ENCODE peak calls at places on chromosomes 12 and 14, in seven cellular contexts. One of them, this sample, is unnamed.

GRCh38 chr12:84718901-84719300 is 193.7 kb downstream of the SLC6A15 start:
- DNase-seq in K562: no peak
- DNase-seq in ovary: no peak
- DNase-seq in hepatocyte: no peak
- DNase-seq in heart left ventricle: no peak
- DNase-seq in upper lobe of right lung: no peak
- DNase-seq in pancreas: no peak
- DNase-seq in this sample: no peak

GRCh38 chr12:23813206-23813605 is 136.3 kb downstream of the SOX5 start:
- DNase-seq in K562: peak; percentile 15
- DNase-seq in ovary: no peak
- DNase-seq in hepatocyte: no peak
- DNase-seq in heart left ventricle: no peak
- DNase-seq in upper lobe of right lung: no peak
- DNase-seq in pancreas: no peak
- DNase-seq in this sample: no peak

GRCh38 chr12:132537836-132538235 is 47.9 kb downstream of the FBRSL1 start:
- DNase-seq in K562: no peak
- DNase-seq in ovary: no peak
- DNase-seq in hepatocyte: no peak
- DNase-seq in heart left ventricle: no peak
- DNase-seq in upper lobe of right lung: no peak
- DNase-seq in pancreas: no peak
- DNase-seq in this sample: no peak

GRCh38 chr14:55704654-55705053 is 124.6 kb downstream of the KTN1 start:
- DNase-seq in K562: no peak
- DNase-seq in ovary: no peak
- DNase-seq in hepatocyte: no peak
- DNase-seq in heart left ventricle: no peak
- DNase-seq in upper lobe of right lung: no peak
- DNase-seq in pancreas: no peak
- DNase-seq in this sample: no peak

GRCh38 chr12:98503343-98503592 is 12.1 kb upstream of the TMPO start:
- DNase-seq in K562: peak; percentile 71
- DNase-seq in ovary: peak; percentile 92
- DNase-seq in hepatocyte: peak; percentile 94
- DNase-seq in heart left ventricle: peak; percentile 89
- DNase-seq in upper lobe of right lung: peak; percentile 91
- DNase-seq in pancreas: peak; percentile 90
- DNase-seq in this sample: peak; percentile 89

GRCh38 chr12:65756956-65757511 is 67.2 kb upstream of the HMGA2 start:
- DNase-seq in K562: no peak
- DNase-seq in ovary: no peak
- DNase-seq in hepatocyte: peak; percentile 20
- DNase-seq in heart left ventricle: no peak
- DNase-seq in upper lobe of right lung: no peak
- DNase-seq in pancreas: no peak
- DNase-seq in this sample: no peak

GRCh38 chr14:25032092-25032784 is 17.7 kb downstream of the STXBP6 start:
- DNase-seq in K562: peak; percentile 7
- DNase-seq in ovary: no peak
- DNase-seq in hepatocyte: no peak
- DNase-seq in heart left ventricle: no peak
- DNase-seq in upper lobe of right lung: no peak
- DNase-seq in pancreas: no peak
- DNase-seq in this sample: no peak

GRCh38 chr12:76085159-76085868 is 829 bp upstream of the NAP1L1 start:
- DNase-seq in K562: no peak
- DNase-seq in ovary: no peak
- DNase-seq in hepatocyte: peak; percentile 31
- DNase-seq in heart left ventricle: no peak
- DNase-seq in upper lobe of right lung: no peak
- DNase-seq in pancreas: no peak
- DNase-seq in this sample: no peak

GRCh38 chr12:62861586-62861985 is 73.4 kb downstream of the PPM1H start:
- DNase-seq in K562: no peak
- DNase-seq in ovary: no peak
- DNase-seq in hepatocyte: no peak
- DNase-seq in heart left ventricle: no peak
- DNase-seq in upper lobe of right lung: no peak
- DNase-seq in pancreas: no peak
- DNase-seq in this sample: no peak
- H3K4me3 ChIP-seq in K562: no peak overlapping the region
- H3K4me3 ChIP-seq in ovary: no peak overlapping the region
- H3K4me3 ChIP-seq in hepatocyte: no peak overlapping the region
- H3K4me3 ChIP-seq in heart left ventricle: no peak overlapping the region
- H3K4me3 ChIP-seq in upper lobe of right lung: no peak overlapping the region
- H3K4me3 ChIP-seq in pancreas: no peak overlapping the region
- H3K4me3 ChIP-seq in this sample: no peak overlapping the region

DNA sequence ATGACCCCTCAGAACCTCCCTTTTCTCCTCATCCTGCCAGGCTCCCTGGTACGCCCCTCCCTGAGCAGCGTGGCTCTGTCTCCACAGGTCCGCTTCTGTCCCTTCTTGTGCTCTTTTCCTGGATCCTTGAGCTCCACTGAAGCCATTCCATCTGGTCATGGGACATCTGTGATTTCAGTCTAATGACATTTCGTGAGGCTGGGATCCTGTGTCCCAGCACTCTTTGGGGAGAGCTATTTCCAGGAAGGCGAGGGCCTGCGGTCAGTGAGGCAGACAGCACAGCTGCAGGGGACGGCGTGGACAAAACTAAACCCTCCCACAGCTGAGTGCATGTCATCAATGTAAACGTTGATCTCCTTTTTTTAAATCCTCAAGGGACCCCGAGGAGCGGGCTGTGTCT is 127.6 kb downstream of the DACT1 start:
- DNase-seq in K562: no peak
- DNase-seq in ovary: no peak
- DNase-seq in hepatocyte: no peak
- DNase-seq in heart left ventricle: peak; percentile 68
- DNase-seq in upper lobe of right lung: no peak
- DNase-seq in pancreas: no peak
- DNase-seq in this sample: no peak
- H3K27ac ChIP-seq in K562: no peak overlapping the region
- H3K27ac ChIP-seq in ovary: no peak overlapping the region
- H3K27ac ChIP-seq in hepatocyte: peak overlapping the region; percentile 47
- H3K27ac ChIP-seq in heart left ventricle: peak overlapping the region; percentile 20
- H3K27ac ChIP-seq in upper lobe of right lung: no peak overlapping the region
- H3K27ac ChIP-seq in pancreas: no peak overlapping the region
- H3K27ac ChIP-seq in this sample: no peak overlapping the region

DNA sequence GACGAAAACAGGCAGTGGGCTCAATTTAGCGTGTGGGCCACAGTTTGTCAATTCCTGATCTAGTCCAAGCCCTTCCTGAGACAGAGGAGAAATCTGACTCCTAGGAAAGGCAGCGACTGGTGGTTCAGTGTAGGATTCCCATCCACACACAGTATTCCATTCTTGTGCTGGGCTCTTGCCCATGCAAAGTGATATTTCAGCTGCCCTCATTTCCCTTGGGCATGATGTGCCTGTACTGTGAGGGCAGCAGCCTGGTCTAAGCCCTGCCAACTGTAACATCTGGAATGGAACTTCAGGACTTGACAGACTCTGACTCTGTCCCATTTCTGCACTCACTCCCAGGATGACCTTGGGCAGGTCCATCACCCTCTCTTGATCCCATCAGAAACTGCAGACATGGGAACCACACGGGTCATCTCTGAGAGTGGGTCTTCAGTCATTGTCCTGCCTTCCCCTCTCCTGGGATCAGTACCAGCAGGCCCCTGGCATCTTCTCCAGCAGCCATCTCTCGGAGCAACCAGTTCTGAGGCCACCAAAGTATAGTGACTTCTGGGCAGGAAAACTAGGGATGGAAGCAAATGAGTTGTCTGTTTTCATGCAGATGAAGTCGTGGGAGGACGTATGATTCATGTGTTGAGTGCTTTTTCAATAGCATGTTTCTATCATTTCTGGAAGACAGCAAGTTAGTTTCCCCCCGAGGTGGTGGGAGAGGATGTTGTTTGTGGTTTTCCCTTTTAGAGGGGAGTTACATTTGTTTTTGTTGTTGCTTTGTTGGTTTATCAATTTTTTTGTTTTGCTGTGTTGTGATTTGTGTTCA is 54.2 kb upstream of the BCL2L14 start:
- DNase-seq in K562: no peak
- DNase-seq in ovary: no peak
- DNase-seq in hepatocyte: no peak
- DNase-seq in heart left ventricle: no peak
- DNase-seq in upper lobe of right lung: no peak
- DNase-seq in pancreas: no peak
- DNase-seq in this sample: no peak
- H3K4me3 ChIP-seq in K562: no peak overlapping the region
- H3K4me3 ChIP-seq in ovary: no peak overlapping the region
- H3K4me3 ChIP-seq in hepatocyte: no peak overlapping the region
- H3K4me3 ChIP-seq in heart left ventricle: no peak overlapping the region
- H3K4me3 ChIP-seq in upper lobe of right lung: no peak overlapping the region
- H3K4me3 ChIP-seq in pancreas: no peak overlapping the region
- H3K4me3 ChIP-seq in this sample: no peak overlapping the region

GRCh38 chr12:125065753-125066570 is 727 bp downstream of the AACS start:
- DNase-seq in K562: no peak
- DNase-seq in ovary: no peak
- DNase-seq in hepatocyte: no peak
- DNase-seq in heart left ventricle: no peak
- DNase-seq in upper lobe of right lung: no peak
- DNase-seq in pancreas: peak; percentile 65
- DNase-seq in this sample: no peak
- H3K27ac ChIP-seq in K562: no peak overlapping the region
- H3K27ac ChIP-seq in ovary: no peak overlapping the region
- H3K27ac ChIP-seq in hepatocyte: peak overlapping the region; percentile 77
- H3K27ac ChIP-seq in heart left ventricle: peak overlapping the region; percentile 76
- H3K27ac ChIP-seq in upper lobe of right lung: peak overlapping the region; percentile 26
- H3K27ac ChIP-seq in pancreas: peak overlapping the region; percentile 62
- H3K27ac ChIP-seq in this sample: no peak overlapping the region

DNA sequence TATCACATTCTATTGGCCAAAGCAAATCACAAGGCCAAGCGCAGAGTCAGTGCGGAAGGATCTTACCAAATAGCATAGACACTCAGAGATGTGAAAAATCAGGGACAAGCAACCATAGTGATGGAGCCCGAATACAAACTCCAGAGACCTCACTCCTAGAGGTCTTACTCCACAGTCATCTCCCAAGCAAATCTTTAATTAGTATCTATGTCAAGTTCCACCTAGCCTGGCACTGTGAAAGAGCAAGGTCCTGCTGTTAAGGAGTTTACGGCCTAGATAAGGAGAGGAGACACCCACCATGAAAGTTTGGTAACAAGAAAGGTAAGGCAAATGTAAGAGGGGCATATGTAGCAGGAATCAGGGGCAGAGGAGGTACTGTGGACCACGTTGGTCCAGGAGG is 7.4 kb upstream of the PLEKHG6 start:
- DNase-seq in K562: no peak
- DNase-seq in ovary: no peak
- DNase-seq in hepatocyte: no peak
- DNase-seq in heart left ventricle: no peak
- DNase-seq in upper lobe of right lung: no peak
- DNase-seq in pancreas: no peak
- DNase-seq in this sample: no peak
- H3K4me3 ChIP-seq in K562: no peak overlapping the region
- H3K4me3 ChIP-seq in ovary: no peak overlapping the region
- H3K4me3 ChIP-seq in hepatocyte: no peak overlapping the region
- H3K4me3 ChIP-seq in heart left ventricle: no peak overlapping the region
- H3K4me3 ChIP-seq in upper lobe of right lung: no peak overlapping the region
- H3K4me3 ChIP-seq in pancreas: no peak overlapping the region
- H3K4me3 ChIP-seq in this sample: no peak overlapping the region

GRCh38 chr14:64855732-64856527 is 23.8 kb downstream of the SPTB start:
- DNase-seq in K562: no peak
- DNase-seq in ovary: no peak
- DNase-seq in hepatocyte: no peak
- DNase-seq in heart left ventricle: peak; percentile 31
- DNase-seq in upper lobe of right lung: no peak
- DNase-seq in pancreas: no peak
- DNase-seq in this sample: no peak

GRCh38 chr14:64860039-64860438 is 19.7 kb downstream of the SPTB start:
- DNase-seq in K562: no peak
- DNase-seq in ovary: no peak
- DNase-seq in hepatocyte: no peak
- DNase-seq in heart left ventricle: no peak
- DNase-seq in upper lobe of right lung: no peak
- DNase-seq in pancreas: no peak
- DNase-seq in this sample: no peak

GRCh38 chr14:64861916-64862315 is 17.8 kb downstream of the SPTB start:
- DNase-seq in K562: no peak
- DNase-seq in ovary: no peak
- DNase-seq in hepatocyte: no peak
- DNase-seq in heart left ventricle: no peak
- DNase-seq in upper lobe of right lung: no peak
- DNase-seq in pancreas: no peak
- DNase-seq in this sample: no peak

GRCh38 chr14:64857979-64858740 is 21.5 kb downstream of the SPTB start:
- DNase-seq in K562: no peak
- DNase-seq in ovary: no peak
- DNase-seq in hepatocyte: no peak
- DNase-seq in heart left ventricle: no peak
- DNase-seq in upper lobe of right lung: no peak
- DNase-seq in pancreas: no peak
- DNase-seq in this sample: no peak

GRCh38 chr14:64856528-64857445 is 22.9 kb downstream of the SPTB start:
- DNase-seq in K562: no peak
- DNase-seq in ovary: no peak
- DNase-seq in hepatocyte: no peak
- DNase-seq in heart left ventricle: no peak
- DNase-seq in upper lobe of right lung: no peak
- DNase-seq in pancreas: no peak
- DNase-seq in this sample: no peak
- H3K27ac ChIP-seq in K562: no peak overlapping the region
- H3K27ac ChIP-seq in ovary: no peak overlapping the region
- H3K27ac ChIP-seq in hepatocyte: no peak overlapping the region
- H3K27ac ChIP-seq in heart left ventricle: no peak overlapping the region
- H3K27ac ChIP-seq in upper lobe of right lung: no peak overlapping the region
- H3K27ac ChIP-seq in pancreas: no peak overlapping the region
- H3K27ac ChIP-seq in this sample: no peak overlapping the region

DNA sequence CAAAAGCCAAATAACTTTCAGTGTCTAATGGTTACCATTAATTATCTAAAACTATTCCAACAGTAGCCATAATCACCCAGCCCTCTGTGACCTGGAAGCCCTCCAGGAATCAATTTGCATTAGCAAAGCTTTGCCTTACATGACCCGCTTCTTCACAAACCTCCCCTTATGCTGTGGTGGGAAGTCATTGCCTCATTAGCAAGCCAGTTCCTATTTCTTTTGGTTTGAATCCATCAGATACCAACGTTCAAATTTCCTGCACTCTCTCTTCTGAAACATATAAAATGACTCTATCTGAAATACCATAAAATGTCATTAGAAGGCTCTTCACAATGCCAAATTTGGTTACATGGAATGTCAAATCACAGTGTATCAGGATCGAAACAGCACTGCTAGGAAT is 268.3 kb upstream of the PRKD1 start:
- DNase-seq in K562: no peak
- DNase-seq in ovary: no peak
- DNase-seq in hepatocyte: no peak
- DNase-seq in heart left ventricle: no peak
- DNase-seq in upper lobe of right lung: no peak
- DNase-seq in pancreas: no peak
- DNase-seq in this sample: no peak
- H3K4me3 ChIP-seq in K562: no peak overlapping the region
- H3K4me3 ChIP-seq in ovary: no peak overlapping the region
- H3K4me3 ChIP-seq in hepatocyte: no peak overlapping the region
- H3K4me3 ChIP-seq in heart left ventricle: no peak overlapping the region
- H3K4me3 ChIP-seq in upper lobe of right lung: no peak overlapping the region
- H3K4me3 ChIP-seq in pancreas: no peak overlapping the region
- H3K4me3 ChIP-seq in this sample: no peak overlapping the region

GRCh38 chr12:54373619-54374554 is 9.6 kb upstream of the GPR84 start:
- DNase-seq in K562: no peak
- DNase-seq in ovary: no peak
- DNase-seq in hepatocyte: no peak
- DNase-seq in heart left ventricle: no peak
- DNase-seq in upper lobe of right lung: no peak
- DNase-seq in pancreas: no peak
- DNase-seq in this sample: no peak
- H3K27ac ChIP-seq in K562: no peak overlapping the region
- H3K27ac ChIP-seq in ovary: no peak overlapping the region
- H3K27ac ChIP-seq in hepatocyte: no peak overlapping the region
- H3K27ac ChIP-seq in heart left ventricle: peak overlapping the region; percentile 41
- H3K27ac ChIP-seq in upper lobe of right lung: no peak overlapping the region
- H3K27ac ChIP-seq in pancreas: no peak overlapping the region
- H3K27ac ChIP-seq in this sample: no peak overlapping the region

This sample was measured in left lung.